ENCODE peak calls at places on chromosome 11, in ten cellular contexts. G is mammary epithelial cell; W is PC-9; F is IMR-90; Z is tibial artery; L is CD8-positive, alpha-beta T cell; Q is thyroid gland; J is HCT116; N is brain microvascular endothelial cell; Y is left lung. D is an unnamed sample.
A peak's percentile ranks its signal among the peaks of the same experiment; 100 is the strongest.

GRCh38 chr11:38448284-38448683 is 1850.2 kb upstream of the RAG2 start:
- DNase-seq in G (no peak), W (no peak), F (no peak), Z (no peak), L (no peak), Q (peak; percentile 9), J (no peak), N (no peak), Y (no peak), D (no peak)

GRCh38 chr11:135073444-135073843 is 661.4 kb upstream of the B3GAT1 start:
- DNase-seq in G (no peak), W (no peak), F (no peak), Z (no peak), L (no peak), Q (no peak), J (no peak), N (no peak), Y (no peak), D (no peak)

GRCh38 chr11:118820412-118821357 is 29.7 kb upstream of the DDX6 start:
- DNase-seq in G (peak; percentile 43), W (no peak), F (no peak), Z (peak; percentile 83), L (no peak), Q (peak; percentile 98), J (peak; percentile 50), N (no peak), Y (peak; percentile 87), D (peak; percentile 85)

GRCh38 chr11:29623144-29623722 is 393.6 kb downstream of the KCNA4 start:
- DNase-seq in G (no peak), W (no peak), F (no peak), Z (no peak), L (no peak), Q (no peak), J (no peak), N (no peak), Y (no peak), D (no peak)

GRCh38 chr11:24312464-24313238 is 184.2 kb upstream of the LUZP2 start:
- DNase-seq in G (no peak), W (no peak), F (peak; percentile 84), Z (no peak), L (no peak), Q (no peak), J (no peak), N (peak; percentile 92), Y (no peak), D (no peak)

GRCh38 chr11:126793596-126793995 is 207.0 kb downstream of the KIRREL3 start:
- DNase-seq in G (no peak), W (no peak), F (no peak), Z (no peak), L (no peak), Q (peak; percentile 11), J (no peak), N (no peak), Y (no peak), D (no peak)

GRCh38 chr11:77259681-77260080 is 41.8 kb downstream of the GDPD4 start:
- DNase-seq in G (no peak), W (no peak), F (peak; percentile 68), Z (no peak), L (no peak), Q (no peak), J (no peak), N (peak; percentile 33), Y (no peak), D (no peak)

GRCh38 chr11:9057888-9058287 is 33.5 kb downstream of the SCUBE2 start:
- DNase-seq in G (no peak), W (no peak), F (no peak), Z (no peak), L (no peak), Q (no peak), J (no peak), N (no peak), Y (no peak), D (no peak)

DNA sequence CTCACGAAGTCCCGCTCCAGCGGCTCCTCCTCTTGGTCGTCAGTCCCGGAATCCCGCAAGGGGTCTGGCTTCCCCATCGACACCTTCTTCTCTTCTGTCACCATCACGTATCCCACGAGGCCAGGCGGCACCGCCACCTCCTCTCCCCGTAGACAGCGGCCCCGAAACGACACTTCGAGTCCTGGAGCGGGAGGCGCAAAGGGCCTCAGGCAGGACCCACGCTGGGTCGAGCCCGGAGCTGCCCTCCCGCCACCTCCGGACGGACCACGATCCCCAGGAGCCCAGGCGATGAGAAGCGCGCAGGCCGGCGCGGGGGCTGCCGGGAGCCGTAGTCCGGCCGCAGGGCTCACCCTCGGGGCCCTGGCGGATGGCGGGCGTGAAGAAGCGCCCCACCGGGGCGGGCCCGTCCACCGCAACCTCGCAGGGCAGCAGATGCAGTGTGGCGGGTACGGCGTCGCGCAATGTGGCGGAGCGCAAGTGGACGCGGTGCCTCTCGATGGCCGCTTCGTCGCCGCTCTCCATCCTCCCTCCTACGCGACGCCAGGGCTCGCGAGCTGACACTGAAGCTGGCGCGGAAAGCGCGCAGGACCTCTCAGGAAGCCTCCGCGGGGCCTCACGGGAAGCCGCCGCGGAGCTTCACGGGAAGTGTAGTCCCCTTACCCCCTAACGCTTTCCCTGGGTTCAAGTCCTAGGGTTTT is at the start of gene RNASEH2C:
- DNase-seq in G (peak; percentile 81), W (peak; percentile 75), F (peak; percentile 80), Z (peak; percentile 82), L (peak; percentile 53), Q (peak; percentile 79), J (peak; percentile 77), N (peak; percentile 69), Y (peak; percentile 95), D (peak; percentile 34)
- TF ChIP-seq CTCF in G (no peak), W (no peak), F (no peak), Z (peak; percentile 15), L (no peak), Q (peak; percentile 1), J (no peak), N (peak; percentile 0), Y (no peak), D (no peak)

GRCh38 chr11:65808744-65809341 is 22.0 kb downstream of the OVOL1 start:
- DNase-seq in G (no peak), W (no peak), F (no peak), Z (no peak), L (no peak), Q (no peak), J (no peak), N (no peak), Y (peak; percentile 65), D (no peak)

GRCh38 chr11:65809496-65809895 is 22.6 kb downstream of the OVOL1 start:
- DNase-seq in G (no peak), W (no peak), F (no peak), Z (no peak), L (no peak), Q (no peak), J (no peak), N (no peak), Y (peak; percentile 54), D (no peak)

GRCh38 chr11:65803797-65804492 is 17.1 kb downstream of the OVOL1 start:
- DNase-seq in G (no peak), W (no peak), F (no peak), Z (no peak), L (no peak), Q (no peak), J (no peak), N (no peak), Y (peak; percentile 57), D (no peak)

GRCh38 chr11:65810046-65810868 is 23.4 kb downstream of the OVOL1 start:
- DNase-seq in G (no peak), W (no peak), F (no peak), Z (no peak), L (no peak), Q (no peak), J (no peak), N (no peak), Y (peak; percentile 59), D (no peak)

GRCh38 chr11:65806972-65807371 is 20.1 kb downstream of the OVOL1 start:
- DNase-seq in G (no peak), W (no peak), F (no peak), Z (no peak), L (no peak), Q (no peak), J (no peak), N (no peak), Y (no peak), D (no peak)
- H3K27ac ChIP-seq in G (no peak overlapping the region), W (no peak overlapping the region), F (no peak overlapping the region), Z (no peak overlapping the region), L (no peak overlapping the region), Q (no peak overlapping the region), J (no peak overlapping the region), N (no peak overlapping the region), Y (no peak overlapping the region), D (no peak overlapping the region)

GRCh38 chr11:20117291-20117690 is 43.0 kb downstream of the DBX1 start:
- DNase-seq in G (no peak), W (no peak), F (no peak), Z (no peak), L (no peak), Q (no peak), J (no peak), N (no peak), Y (no peak), D (no peak)
- H3K27me3 ChIP-seq in G (no peaks in the 10 kb centered on the region), W (no peaks in the 10 kb centered on the region), F (no peaks in the 10 kb centered on the region), Z (no peaks in the 10 kb centered on the region), L (no peaks in the 10 kb centered on the region), Q (no peaks in the 10 kb centered on the region), J (no peaks in the 10 kb centered on the region), N (no peaks in the 10 kb centered on the region), Y (no peaks in the 10 kb centered on the region), D (no peaks in the 10 kb centered on the region)

GRCh38 chr11:78647266-78647915 is 72.7 kb upstream of the NARS2 start:
- DNase-seq in G (no peak), W (no peak), F (no peak), Z (no peak), L (no peak), Q (no peak), J (no peak), N (no peak), Y (no peak), D (no peak)

GRCh38 chr11:78647986-78648875 is 73.6 kb upstream of the NARS2 start:
- DNase-seq in G (no peak), W (no peak), F (no peak), Z (no peak), L (no peak), Q (no peak), J (no peak), N (no peak), Y (no peak), D (no peak)

GRCh38 chr11:78645226-78646202 is 70.8 kb upstream of the NARS2 start:
- DNase-seq in G (peak; percentile 74), W (peak; percentile 54), F (peak; percentile 72), Z (peak; percentile 53), L (peak; percentile 24), Q (peak; percentile 78), J (peak; percentile 50), N (peak; percentile 54), Y (peak; percentile 83), D (no peak)

GRCh38 chr11:78649361-78650215 is 74.9 kb upstream of the NARS2 start:
- DNase-seq in G (no peak), W (no peak), F (no peak), Z (no peak), L (no peak), Q (no peak), J (no peak), N (no peak), Y (no peak), D (no peak)

DNA sequence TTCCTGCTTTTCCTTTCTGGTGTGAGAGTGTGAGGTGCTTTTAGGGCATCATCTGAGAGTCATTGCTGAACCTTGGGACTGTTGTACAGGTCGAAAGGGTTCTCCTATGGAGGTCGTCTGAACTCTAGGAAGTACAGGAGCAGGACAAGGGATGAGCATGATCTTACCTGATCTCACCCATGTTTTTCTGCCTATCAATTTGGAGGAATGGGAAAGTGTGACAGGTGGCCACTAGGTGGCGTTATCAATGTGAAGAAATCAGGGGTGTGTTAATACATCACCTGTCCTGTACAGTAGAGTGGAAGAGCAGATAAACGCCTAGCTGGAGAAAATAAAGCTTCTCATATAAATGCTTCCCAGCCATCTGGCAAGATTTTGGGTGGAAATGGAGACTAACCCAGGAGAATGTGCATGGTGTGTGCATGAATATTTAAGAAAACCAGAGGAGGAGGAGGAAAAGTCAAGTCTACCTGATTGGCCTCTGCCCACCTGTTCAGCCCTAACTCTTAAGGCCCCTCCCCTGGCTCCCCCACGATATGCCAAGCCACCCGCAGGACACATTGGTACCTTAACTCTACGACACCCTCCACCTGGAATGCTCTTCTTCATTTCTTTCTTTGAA is 72.0 kb upstream of the NARS2 start:
- DNase-seq in G (peak; percentile 68), W (peak; percentile 69), F (peak; percentile 49), Z (no peak), L (no peak), Q (peak; percentile 67), J (peak; percentile 49), N (peak; percentile 18), Y (no peak), D (no peak)
- TF ChIP-seq CTCF in G (peak; percentile 89), W (peak; percentile 98), F (peak; percentile 69), Z (peak; percentile 71), L (peak; percentile 89), Q (peak; percentile 81), J (peak; percentile 92), N (peak; percentile 82), Y (peak; percentile 72), D (peak; percentile 81)

D was measured in thoracic aorta.